ENCODE peak calls at places on chromosomes 12 and 14, in seven cellular contexts. U, D, B, E, S, I and P are unnamed samples.

GRCh38 chr14:49303952-49304516 is 282.1 kb downstream of the RPS29 start:
- DNase-seq in U (peak; percentile 55), E (peak; percentile 5), D (no peak), B (peak; percentile 13), I (no peak), S (no peak), P (peak; percentile 9)

GRCh38 chr14:22646570-22647254 is 2.6 kb upstream of the OR6J1 start:
- DNase-seq in B (no peak), E (no peak), U (peak; percentile 78), D (no peak), I (no peak), S (no peak), P (peak; percentile 78)

GRCh38 chr12:105775351-105775750 is 363.4 kb downstream of the NUAK1 start:
- DNase-seq in S (no peak), E (no peak), U (peak; percentile 72), B (peak; percentile 19), D (no peak), I (no peak), P (no peak)

GRCh38 chr12:96445743-96446655 is 43.4 kb upstream of the CFAP54 start:
- DNase-seq in D (no peak), S (no peak), U (peak; percentile 100), I (no peak), B (peak; percentile 100), E (peak; percentile 69), P (peak; percentile 90)

GRCh38 chr12:116066381-116067230 is 210.9 kb downstream of the MED13L start:
- DNase-seq in S (peak; percentile 57), I (no peak), U (peak; percentile 61), D (peak; percentile 32), E (peak; percentile 24), B (peak; percentile 46), P (peak; percentile 74)

GRCh38 chr12:103642240-103642864 is 55.3 kb downstream of the STAB2 start:
- DNase-seq in B (no peak), S (no peak), E (no peak), U (no peak), D (no peak), I (no peak), P (no peak)

GRCh38 chr14:58862421-58862820 is 224.7 kb downstream of the DACT1 start:
- DNase-seq in B (no peak), I (no peak), E (no peak), D (no peak), S (no peak), U (no peak), P (no peak)

GRCh38 chr12:104930388-104931326 is 27.4 kb downstream of the SLC41A2 start:
- DNase-seq in D (no peak), I (no peak), S (no peak), E (no peak), U (peak; percentile 45), B (peak; percentile 30), P (peak; percentile 23)

GRCh38 chr12:11675952-11676505 is 26.6 kb downstream of the ETV6 start:
- DNase-seq in E (no peak), I (no peak), D (no peak), S (no peak), U (no peak), B (no peak), P (no peak)

GRCh38 chr12:121181181-121181580 is 28.7 kb upstream of the P2RX4 start:
- DNase-seq in B (no peak), S (no peak), U (peak; percentile 69), E (no peak), I (no peak), D (no peak), P (peak; percentile 71)

GRCh38 chr12:54000105-54000773 is at the start of gene HOXC9:
- DNase-seq in D (no peak), I (no peak), E (no peak), B (peak; percentile 38), S (no peak), U (no peak), P (no peak)

GRCh38 chr12:64085996-64086395 is 136.1 kb downstream of the KICS2 start:
- DNase-seq in I (no peak), D (no peak), S (no peak), U (no peak), B (no peak), E (no peak), P (peak; percentile 62)

DNA sequence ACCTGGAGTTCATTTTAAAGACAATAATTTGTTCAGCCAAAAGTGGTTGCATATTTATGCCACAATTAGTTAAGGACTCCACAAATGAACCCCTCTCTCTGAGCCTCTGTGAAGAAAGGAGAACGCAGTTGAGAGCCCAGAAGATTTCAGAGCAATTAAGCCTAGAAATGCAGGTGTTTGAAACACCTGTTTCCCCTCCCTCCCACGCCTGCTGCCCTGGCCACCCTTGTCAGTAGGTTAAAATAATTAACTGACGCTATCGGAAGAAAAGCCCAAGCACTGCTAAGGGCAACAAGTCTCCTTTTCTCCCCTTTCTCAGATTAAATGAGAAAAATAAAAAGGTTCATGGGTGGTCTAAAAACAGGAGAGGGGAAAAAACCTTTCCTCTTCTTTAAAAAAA is 99.2 kb downstream of the PPM1A start:
- DNase-seq in D (no peak), U (no peak), S (no peak), E (no peak), I (no peak), B (no peak), P (no peak)
- H3K4me3 ChIP-seq in D (no peak overlapping the region), U (no peak overlapping the region), S (no peak overlapping the region), E (no peak overlapping the region), I (no peak overlapping the region), B (no peak overlapping the region), P (no peak overlapping the region)

DNA sequence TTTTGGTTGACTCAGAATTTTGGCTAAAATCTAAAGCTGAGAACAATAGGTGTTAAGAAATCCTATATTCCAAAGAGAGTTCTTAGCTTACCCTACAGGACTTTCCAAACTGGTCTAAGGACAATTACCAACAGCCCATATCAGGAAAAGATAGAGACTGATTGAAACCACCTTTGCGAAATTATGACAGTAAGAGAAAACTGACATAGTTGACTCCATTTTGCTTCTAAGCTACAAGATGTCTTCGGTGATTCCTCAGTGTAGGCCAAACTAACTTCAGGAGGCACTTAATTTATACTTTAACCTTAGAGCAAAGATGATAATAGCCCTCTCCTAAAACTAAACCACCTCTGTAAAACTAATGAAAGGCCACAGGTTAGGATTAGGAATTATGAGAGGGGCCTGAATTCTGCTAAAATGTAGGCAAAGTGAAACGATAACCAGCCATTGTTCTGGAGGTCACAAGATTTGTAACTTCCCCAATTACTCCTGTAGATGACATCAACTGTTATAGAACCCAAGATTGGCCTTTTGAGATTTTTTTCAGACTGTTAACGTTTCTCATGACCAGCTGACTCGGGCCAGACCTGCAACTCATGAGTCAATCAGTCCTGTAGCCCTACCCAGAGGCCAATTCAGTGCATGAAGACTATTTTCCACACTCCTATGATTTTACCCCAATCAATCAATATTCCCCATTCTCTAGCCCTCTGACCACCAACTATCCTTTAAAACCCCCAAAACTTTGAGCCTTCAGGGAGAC is 43.0 kb downstream of the KLRG1 start:
- DNase-seq in S (no peak), D (no peak), B (no peak), E (no peak), I (no peak), U (no peak), P (no peak)
- TF ChIP-seq CTCF in S (no peak), D (no peak), B (no peak), E (no peak), I (no peak), U (no peak), P (no peak)

GRCh38 chr12:48969847-48970701 is 1.5 kb downstream of the WNT10B start:
- DNase-seq in I (no peak), B (no peak), S (no peak), E (no peak), U (no peak), D (no peak), P (peak; percentile 49)

GRCh38 chr12:48966177-48966890 is 5.2 kb downstream of the WNT10B start:
- DNase-seq in D (no peak), E (no peak), S (no peak), U (no peak), I (no peak), B (no peak), P (no peak)

GRCh38 chr12:48969160-48969771 is 2.3 kb downstream of the WNT10B start:
- DNase-seq in I (no peak), B (no peak), E (no peak), U (no peak), S (no peak), D (no peak), P (no peak)

GRCh38 chr12:48968004-48968403 is 3.5 kb downstream of the WNT10B start:
- DNase-seq in U (no peak), S (no peak), D (no peak), I (no peak), B (no peak), E (no peak), P (no peak)

GRCh38 chr12:48968467-48968866 is 3.1 kb downstream of the WNT10B start:
- DNase-seq in I (no peak), E (no peak), U (no peak), S (no peak), B (no peak), D (no peak), P (no peak)
- H3K4me3 ChIP-seq in I (no peak overlapping the region), E (no peak overlapping the region), U (no peak overlapping the region), S (no peak overlapping the region), B (no peak overlapping the region), D (no peak overlapping the region), P (no peak overlapping the region)

GRCh38 chr14:61168126-61168525 is 113.0 kb downstream of the TMEM30B start:
- DNase-seq in S (no peak), I (no peak), B (no peak), D (no peak), E (no peak), U (no peak), P (no peak)

GRCh38 chr14:61171687-61172086 is 109.5 kb downstream of the TMEM30B start:
- DNase-seq in S (no peak), I (no peak), D (no peak), E (no peak), U (no peak), B (no peak), P (no peak)

GRCh38 chr14:61167642-61168041 is 113.5 kb downstream of the TMEM30B start:
- DNase-seq in S (no peak), B (no peak), U (no peak), E (no peak), I (no peak), D (no peak), P (no peak)
- TF ChIP-seq CTCF in S (no peak), B (no peak), U (no peak), E (no peak), I (no peak), D (no peak), P (no peak)

GRCh38 chr12:6867407-6868210 is at the start of gene TPI1:
- DNase-seq in U (peak; percentile 83), B (peak; percentile 78), E (peak; percentile 86), I (no peak), S (peak; percentile 87), D (peak; percentile 85), P (peak; percentile 93)

GRCh38 chr12:6868211-6869048 is 1.1 kb downstream of the TPI1 start:
- DNase-seq in B (no peak), I (no peak), U (no peak), E (no peak), S (no peak), D (no peak), P (peak; percentile 54)

GRCh38 chr12:6869049-6870021 is 2.0 kb downstream of the TPI1 start:
- DNase-seq in I (no peak), B (peak; percentile 75), D (peak; percentile 87), E (peak; percentile 78), U (peak; percentile 81), S (peak; percentile 91), P (no peak)

GRCh38 chr12:6866163-6866919 is 990 bp upstream of the TPI1 start:
- DNase-seq in E (no peak), S (no peak), I (no peak), D (peak; percentile 86), U (no peak), B (no peak), P (no peak)

GRCh38 chr12:6866920-6867406 is 368 bp upstream of the TPI1 start:
- DNase-seq in D (no peak), U (no peak), S (peak; percentile 38), B (no peak), I (no peak), E (no peak), P (no peak)
- H3K4me3 ChIP-seq in D (peak overlapping the region; percentile 44), U (peak overlapping the region; percentile 85), S (peak overlapping the region; percentile 81), B (peak overlapping the region; percentile 95), I (peak overlapping the region; percentile 99), E (peak overlapping the region; percentile 96), P (peak overlapping the region; percentile 69)